ENCODE peak calls at places on chromosomes 6 and 20, in five cellular contexts. One of them, this sample, is unnamed.

GRCh38 chr6:41427642-41428401 is 92.4 kb downstream of the NCR2 start:
- DNase-seq in H1: peak
- DNase-seq in mesenchymal stem cell: no peak
- DNase-seq in IMR-90: no peak
- DNase-seq in mesendoderm: peak
- DNase-seq in this sample: no peak

GRCh38 chr6:140043357-140043756 is 668.9 kb upstream of the CITED2 start:
- DNase-seq in H1: no peak
- DNase-seq in mesendoderm: no peak
- DNase-seq in mesenchymal stem cell: peak
- DNase-seq in IMR-90: peak
- DNase-seq in this sample: no peak

GRCh38 chr6:106143582-106144139 is 57.5 kb downstream of the PRDM1 start:
- DNase-seq in IMR-90: no peak
- DNase-seq in H1: no peak
- DNase-seq in mesendoderm: no peak
- DNase-seq in mesenchymal stem cell: no peak
- DNase-seq in this sample: no peak

GRCh38 chr6:69861986-69862385 is 4.4 kb upstream of the COL19A1 start:
- DNase-seq in H1: no peak
- DNase-seq in mesendoderm: peak
- DNase-seq in IMR-90: no peak
- DNase-seq in mesenchymal stem cell: no peak
- DNase-seq in this sample: no peak

GRCh38 chr6:41824571-41825569 is 37.4 kb downstream of the TOMM6 start:
- DNase-seq in mesenchymal stem cell: peak
- DNase-seq in H1: no peak
- DNase-seq in IMR-90: peak
- DNase-seq in mesendoderm: no peak
- DNase-seq in this sample: no peak

GRCh38 chr6:98433325-98433724 is 401.0 kb upstream of the POU3F2 start:
- DNase-seq in IMR-90: no peak
- DNase-seq in H1: no peak
- DNase-seq in mesenchymal stem cell: no peak
- DNase-seq in mesendoderm: no peak
- DNase-seq in this sample: no peak

GRCh38 chr20:55291251-55291650 is 714.1 kb downstream of the CBLN4 start:
- DNase-seq in H1: no peak
- DNase-seq in mesendoderm: no peak
- DNase-seq in IMR-90: no peak
- DNase-seq in mesenchymal stem cell: no peak
- DNase-seq in this sample: no peak

GRCh38 chr20:63686492-63687321 is 9.7 kb upstream of the TNFRSF6B start:
- DNase-seq in mesenchymal stem cell: peak
- DNase-seq in H1: no peak
- DNase-seq in mesendoderm: no peak
- DNase-seq in IMR-90: peak
- DNase-seq in this sample: no peak

GRCh38 chr20:6994452-6994851 is 227.0 kb downstream of the BMP2 start:
- DNase-seq in H1: no peak
- DNase-seq in IMR-90: no peak
- DNase-seq in mesendoderm: no peak
- DNase-seq in mesenchymal stem cell: peak
- DNase-seq in this sample: no peak

GRCh38 chr6:38155576-38156204 is 336.2 kb downstream of the ZFAND3 start:
- DNase-seq in mesendoderm: no peak
- DNase-seq in H1: no peak
- DNase-seq in mesenchymal stem cell: peak
- DNase-seq in IMR-90: peak
- DNase-seq in this sample: no peak

GRCh38 chr6:75204222-75204958 is 1.5 kb downstream of the COL12A1 start:
- DNase-seq in mesendoderm: peak
- DNase-seq in IMR-90: peak
- DNase-seq in H1: no peak
- DNase-seq in mesenchymal stem cell: peak
- DNase-seq in this sample: peak

GRCh38 chr20:62675156-62675871 is 33.0 kb downstream of the SLCO4A1 start:
- DNase-seq in mesenchymal stem cell: no peak
- DNase-seq in IMR-90: no peak
- DNase-seq in mesendoderm: no peak
- DNase-seq in H1: no peak
- DNase-seq in this sample: no peak

GRCh38 chr6:29757701-29758293 is 34.6 kb downstream of the HLA-F start:
- DNase-seq in mesendoderm: peak
- DNase-seq in mesenchymal stem cell: no peak
- DNase-seq in IMR-90: no peak
- DNase-seq in H1: no peak
- DNase-seq in this sample: no peak
- H2BK15ac ChIP-seq in mesendoderm: no peak
- H2BK15ac ChIP-seq in mesenchymal stem cell: no peak
- H2BK15ac ChIP-seq in IMR-90: no peak
- H2BK15ac ChIP-seq in H1: peak
- H2BK15ac ChIP-seq in this sample: no peak

GRCh38 chr6:36075656-36076055 is 48.0 kb downstream of the MAPK14 start:
- DNase-seq in mesenchymal stem cell: no peak
- DNase-seq in IMR-90: no peak
- DNase-seq in mesendoderm: peak
- DNase-seq in H1: no peak
- DNase-seq in this sample: no peak

GRCh38 chr6:36079596-36079995 is 50.7 kb upstream of the MAPK13 start:
- DNase-seq in mesendoderm: no peak
- DNase-seq in H1: no peak
- DNase-seq in IMR-90: no peak
- DNase-seq in mesenchymal stem cell: no peak
- DNase-seq in this sample: no peak

GRCh38 chr6:36076178-36077088 is 48.8 kb downstream of the MAPK14 start:
- DNase-seq in H1: no peak
- DNase-seq in IMR-90: peak
- DNase-seq in mesenchymal stem cell: peak
- DNase-seq in mesendoderm: no peak
- DNase-seq in this sample: no peak

GRCh38 chr6:36082318-36082717 is 48.0 kb upstream of the MAPK13 start:
- DNase-seq in IMR-90: no peak
- DNase-seq in H1: no peak
- DNase-seq in mesendoderm: no peak
- DNase-seq in mesenchymal stem cell: no peak
- DNase-seq in this sample: no peak

DNA sequence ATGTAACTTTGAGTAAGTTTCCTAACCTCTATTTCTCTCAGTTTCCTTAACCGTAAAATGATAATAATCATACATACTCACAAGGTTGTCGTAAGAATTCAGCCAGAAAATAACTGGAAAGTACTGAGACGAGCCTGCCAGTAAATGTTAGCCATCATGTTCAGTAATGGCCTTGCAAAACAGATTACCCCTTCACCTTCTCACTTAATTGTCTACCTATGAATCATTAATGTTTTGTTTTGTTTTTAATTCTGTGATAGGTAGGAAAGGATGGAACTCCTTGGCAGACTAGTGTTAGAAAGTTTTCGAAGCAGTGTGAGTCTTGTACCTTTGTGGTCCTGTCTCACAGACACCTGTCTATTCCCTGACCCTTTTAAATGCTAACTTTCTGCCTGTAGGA is 50.6 kb downstream of the MAPK14 start:
- DNase-seq in H1: no peak
- DNase-seq in IMR-90: no peak
- DNase-seq in mesendoderm: no peak
- DNase-seq in mesenchymal stem cell: no peak
- DNase-seq in this sample: no peak
- H2AK5ac ChIP-seq in H1: no peak
- H2AK5ac ChIP-seq in IMR-90: no peak
- H2AK5ac ChIP-seq in mesendoderm: no peak
- H2AK5ac ChIP-seq in mesenchymal stem cell: no peak
- H2AK5ac ChIP-seq in this sample: no peak

GRCh38 chr20:49985617-49986016 is 2.8 kb downstream of the SNAI1 start:
- DNase-seq in H1: no peak
- DNase-seq in mesendoderm: no peak
- DNase-seq in mesenchymal stem cell: no peak
- DNase-seq in IMR-90: no peak
- DNase-seq in this sample: no peak
- H3K4me3 ChIP-seq in H1: peak
- H3K4me3 ChIP-seq in mesendoderm: peak
- H3K4me3 ChIP-seq in mesenchymal stem cell: no peak
- H3K4me3 ChIP-seq in IMR-90: peak
- H3K4me3 ChIP-seq in this sample: no peak

GRCh38 chr6:166307082-166307980 is 861 bp downstream of the PRR18 start:
- DNase-seq in H1: no peak
- DNase-seq in IMR-90: no peak
- DNase-seq in mesendoderm: peak
- DNase-seq in mesenchymal stem cell: peak
- DNase-seq in this sample: peak
- H2BK15ac ChIP-seq in H1: peak
- H2BK15ac ChIP-seq in IMR-90: no peak
- H2BK15ac ChIP-seq in mesendoderm: no peak
- H2BK15ac ChIP-seq in mesenchymal stem cell: no peak
- H2BK15ac ChIP-seq in this sample: peak